ENCODE peak calls at places on chromosomes 11 and 22, in nine cellular contexts. Z is tibial artery; L is thoracic aorta; J is mucosa of descending colon; R is effector memory CD4-positive, alpha-beta T cell; I is CD8-positive, alpha-beta T cell; P is psoas muscle; D is hepatocyte; O is fibroblast of lung. X is an unnamed sample. For H3K36me3, the result is how much of the 10 kb centered on the place peaks cover.

GRCh38 chr11:36033082-36033751 is 89.4 kb downstream of the LDLRAD3 start:
- DNase-seq in D (no peak), J (no peak), I (no peak), P (no peak), O (no peak), L (no peak), Z (no peak), R (no peak), X (no peak)

GRCh38 chr11:70352074-70352473 is 46.3 kb upstream of the CTTN start:
- DNase-seq in O (no peak), P (no peak), L (no peak), D (no peak), Z (no peak), R (no peak), I (no peak), J (no peak), X (no peak)

GRCh38 chr11:59273008-59273841 is 60.5 kb upstream of the MPEG1 start:
- DNase-seq in O (no peak), R (no peak), Z (no peak), I (no peak), D (no peak), L (no peak), P (no peak), J (peak), X (no peak)

GRCh38 chr11:67458266-67458665 is 3.1 kb downstream of the CABP4 start:
- DNase-seq in J (no peak), R (no peak), I (no peak), P (no peak), Z (peak), O (no peak), D (no peak), L (no peak), X (no peak)

GRCh38 chr11:117822031-117822521 is 2.5 kb downstream of the FXYD2 start:
- DNase-seq in Z (no peak), R (no peak), P (peak), L (no peak), J (peak), D (peak), I (peak), O (no peak), X (no peak)

GRCh38 chr11:16430674-16431073 is 74.3 kb upstream of the SOX6 start:
- DNase-seq in L (no peak), R (no peak), Z (no peak), P (no peak), D (no peak), J (no peak), O (no peak), I (no peak), X (no peak)

GRCh38 chr11:134532921-134533421 is 120.9 kb upstream of the B3GAT1 start:
- DNase-seq in I (no peak), J (no peak), R (no peak), Z (peak), O (no peak), P (peak), D (no peak), L (no peak), X (no peak)

GRCh38 chr11:115391162-115391561 is 113.1 kb downstream of the CADM1 start:
- DNase-seq in Z (no peak), L (no peak), P (no peak), J (no peak), I (no peak), R (no peak), O (no peak), D (no peak), X (no peak)

GRCh38 chr11:64865286-64866172 is 12.9 kb downstream of the EHD1 start:
- DNase-seq in P (no peak), I (no peak), L (no peak), O (peak), J (no peak), D (no peak), Z (peak), R (no peak), X (no peak)

GRCh38 chr11:41789376-41789775 is 329.9 kb upstream of the LRRC4C start:
- DNase-seq in I (no peak), J (no peak), L (no peak), P (no peak), R (no peak), Z (no peak), O (no peak), D (no peak), X (no peak)

GRCh38 chr22:39567135-39567946 is 3.2 kb upstream of the CACNA1I start:
- DNase-seq in R (peak), Z (no peak), L (no peak), O (no peak), J (no peak), I (peak), D (no peak), P (no peak), X (no peak)

GRCh38 chr11:77084581-77085191 is 17.9 kb downstream of the CAPN5 start:
- DNase-seq in R (no peak), P (peak), I (no peak), D (no peak), J (no peak), L (no peak), O (no peak), Z (peak), X (no peak)

DNA sequence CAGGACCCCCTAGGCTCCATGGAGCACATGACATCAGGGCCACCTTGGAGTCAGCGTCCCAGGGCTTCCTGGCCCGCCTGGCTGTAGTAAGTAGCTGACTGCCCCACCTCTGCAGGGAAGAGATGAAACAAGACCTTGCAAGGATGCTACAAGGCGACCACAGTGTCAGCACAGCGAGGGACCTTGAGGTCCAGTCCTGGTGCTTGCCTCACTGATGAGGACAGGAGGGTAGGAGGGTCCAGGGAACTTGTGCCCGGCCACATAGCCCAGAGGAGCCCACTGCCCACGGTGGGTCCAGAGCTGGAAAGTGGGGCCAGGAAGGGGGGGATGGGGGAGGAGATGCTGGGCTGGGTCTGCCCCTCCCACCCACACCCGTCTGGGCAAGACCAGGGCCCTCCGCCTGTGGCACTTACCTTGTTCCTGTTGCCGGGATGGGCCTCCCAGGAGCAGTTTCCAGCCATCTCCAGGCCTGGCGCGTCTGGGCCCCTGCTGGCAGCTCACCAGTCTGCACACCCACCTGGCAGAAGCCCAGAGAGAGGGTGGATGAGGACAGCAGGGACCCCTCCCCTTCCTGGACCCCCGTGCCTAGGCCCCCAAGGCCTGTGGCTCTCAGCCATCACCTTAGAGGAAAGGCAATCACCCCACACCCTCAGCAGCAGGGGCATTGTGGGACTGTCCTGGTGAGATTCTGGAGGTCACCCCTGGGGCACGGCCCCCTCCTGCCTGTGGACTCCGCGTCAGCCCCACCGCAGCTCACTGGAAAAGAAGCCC is 3.4 kb downstream of the MRGPRF start:
- DNase-seq in I (no peak), R (no peak), D (peak), J (no peak), Z (peak), L (no peak), P (peak), O (peak), X (no peak)
- H3K4me3 ChIP-seq in I (no peak), R (no peak), D (no peak), J (no peak), Z (peak), L (peak), P (no peak), O (peak), X (no peak)

DNA sequence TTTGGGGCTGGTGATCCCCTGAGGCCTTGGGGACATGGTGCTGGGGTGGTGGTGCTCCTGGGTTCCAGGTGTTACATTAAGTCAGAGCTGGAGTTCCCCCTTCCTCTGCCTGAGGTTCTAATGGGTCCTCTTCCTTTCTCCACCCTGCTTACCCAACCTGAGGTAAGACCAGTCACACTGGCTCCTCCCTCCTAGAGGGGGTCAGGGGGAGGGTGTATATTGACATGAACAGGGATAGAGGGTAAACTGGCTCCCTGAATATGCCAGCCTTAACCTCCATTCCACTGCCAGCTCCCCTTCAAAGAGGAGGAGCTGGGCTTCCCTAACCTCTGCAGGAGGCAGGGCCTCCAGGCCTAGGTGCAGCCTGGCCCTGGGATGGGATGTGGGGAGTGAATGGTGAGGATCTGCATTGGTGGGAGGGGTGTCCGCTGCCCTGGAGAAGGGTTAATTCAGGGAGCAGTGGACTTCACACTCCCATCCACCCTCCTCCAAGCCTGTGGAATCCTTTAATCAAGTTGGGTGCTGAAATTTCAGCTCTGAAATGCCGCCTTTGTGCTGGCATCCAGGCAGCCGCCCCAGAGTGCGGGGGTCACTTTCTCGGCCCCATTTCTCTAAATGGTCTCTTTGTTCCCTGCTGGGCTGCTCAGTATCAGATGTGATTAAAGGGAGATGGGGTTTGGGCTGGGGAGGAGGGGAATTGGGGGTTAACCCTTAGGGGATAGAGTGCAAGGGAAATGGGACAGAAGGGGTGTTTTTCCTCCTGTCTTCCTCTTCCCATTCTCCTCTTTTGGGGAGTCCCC is 15.2 kb downstream of the POLR2F start:
- DNase-seq in L (no peak), Z (no peak), D (no peak), R (no peak), P (no peak), J (no peak), I (no peak), O (no peak), X (no peak)
- H3K36me3 ChIP-seq in L (under half), Z (under half), D (under half), R (under half), P (under half), J (under half), I (under half), O (under half), X (under half)

GRCh38 chr11:46560300-46561025 is 33.4 kb downstream of the AMBRA1 start:
- DNase-seq in R (no peak), Z (no peak), D (no peak), I (no peak), O (peak), J (peak), P (no peak), L (no peak), X (no peak)
- H3K4me3 ChIP-seq in R (peak), Z (peak), D (no peak), I (peak), O (peak), J (no peak), P (peak), L (peak), X (no peak)

GRCh38 chr22:17400305-17400704 is 31.0 kb downstream of the CECR2 start:
- DNase-seq in O (no peak), L (no peak), J (no peak), I (no peak), R (no peak), D (peak), Z (no peak), P (no peak), X (no peak)

GRCh38 chr22:17402304-17402703 is 33.0 kb downstream of the CECR2 start:
- DNase-seq in L (no peak), J (no peak), P (no peak), I (no peak), R (no peak), D (no peak), Z (no peak), O (no peak), X (no peak)

GRCh38 chr22:17398159-17398558 is 28.9 kb downstream of the CECR2 start:
- DNase-seq in R (no peak), L (no peak), D (no peak), P (no peak), O (no peak), J (no peak), Z (no peak), I (no peak), X (peak)

GRCh38 chr22:17403906-17404305 is 34.6 kb downstream of the CECR2 start:
- DNase-seq in O (no peak), P (peak), Z (no peak), L (no peak), J (no peak), R (no peak), D (no peak), I (no peak), X (no peak)

DNA sequence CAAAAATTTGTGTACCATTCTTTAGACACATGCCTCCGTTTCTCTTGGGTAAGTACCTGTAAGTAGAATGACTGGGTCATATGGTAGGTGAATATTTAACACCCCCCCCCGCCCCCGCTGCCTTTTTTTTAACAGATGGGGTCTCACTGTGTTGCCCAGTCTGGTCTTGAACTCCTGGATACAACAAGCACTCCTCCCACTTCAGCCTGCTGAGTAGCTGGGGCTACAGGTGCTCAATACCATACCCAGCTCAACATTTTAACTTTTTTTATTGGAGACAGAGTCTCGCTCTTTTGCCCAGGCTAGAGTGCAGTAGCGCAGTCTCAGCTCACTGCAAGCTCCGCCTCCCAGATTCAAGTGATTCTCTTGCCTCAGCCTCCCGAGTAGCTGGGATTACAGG is 32.5 kb downstream of the CECR2 start:
- DNase-seq in L (no peak), O (no peak), J (no peak), R (no peak), I (no peak), P (no peak), D (no peak), Z (no peak), X (no peak)
- H3K36me3 ChIP-seq in L (under half), O (under half), J (under half), R (under half), I (under half), P (under half), D (under half), Z (under half), X (under half)

GRCh38 chr11:105466582-105467228 is 143.2 kb upstream of the GRIA4 start:
- DNase-seq in L (no peak), D (peak), Z (no peak), J (no peak), P (no peak), I (no peak), O (peak), R (no peak), X (peak)
- H3K4me3 ChIP-seq in L (no peak), D (no peak), Z (no peak), J (no peak), P (no peak), I (no peak), O (no peak), R (no peak), X (no peak)

DNA sequence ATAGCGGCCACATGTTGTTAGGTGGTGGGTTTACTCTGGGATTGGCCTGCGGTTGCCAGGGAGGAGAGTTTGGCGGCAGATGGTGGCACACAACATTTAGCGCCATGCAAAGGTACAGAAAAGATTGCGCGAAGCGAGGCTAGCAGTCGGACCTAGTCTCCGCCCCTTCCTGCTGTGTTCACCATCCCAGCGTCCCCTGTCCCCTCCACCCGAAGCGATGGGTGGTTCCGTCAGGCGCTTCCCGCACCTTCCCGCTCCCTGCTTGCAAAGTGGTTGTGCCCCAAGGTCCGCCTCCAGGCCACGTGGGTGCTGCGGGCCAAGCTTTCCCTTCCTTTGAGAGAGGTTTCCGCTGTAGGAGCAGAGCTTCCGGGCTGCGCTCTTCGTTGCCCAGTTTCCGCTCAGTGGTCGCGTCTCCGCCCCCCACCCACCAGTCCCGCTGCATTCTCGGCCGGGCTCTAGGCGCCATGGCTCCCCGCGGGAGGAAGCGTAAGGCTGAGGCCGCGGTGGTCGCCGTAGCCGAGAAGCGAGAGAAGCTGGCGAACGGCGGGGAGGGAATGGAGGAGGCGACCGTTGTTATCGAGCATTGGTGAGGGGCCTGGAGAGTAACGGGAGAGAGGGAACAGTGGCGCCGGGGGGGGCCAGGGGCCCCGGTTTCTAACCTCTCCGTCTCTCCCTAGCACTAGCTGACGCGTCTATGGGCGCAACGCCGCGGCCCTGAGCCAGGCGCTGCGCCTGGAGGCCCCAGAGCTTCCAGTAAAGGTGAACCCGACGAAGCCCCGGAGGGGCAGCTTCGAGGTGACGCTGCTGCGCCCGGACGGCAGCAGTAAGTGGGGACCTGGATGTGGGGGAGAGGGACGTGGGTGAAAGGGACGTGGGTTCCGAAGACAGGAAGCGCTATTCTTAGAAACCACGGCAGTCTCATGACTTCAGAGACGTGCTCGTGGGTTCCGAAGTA is at the start of gene SELENOH:
- DNase-seq in O (peak), P (peak), D (peak), R (peak), J (peak), L (peak), I (peak), Z (peak), X (peak)
- H3K36me3 ChIP-seq in O (under half), P (under half), D (under half), R (under half), J (under half), L (under half), I (under half), Z (under half), X (under half)

X was measured in kidney epithelial cell.